ENCODE peak calls at places on chromosomes 11 and 22, in four cellular contexts. V is RCC 7860; E is stimulated activated CD4-positive, alpha-beta T cell treated with anti-CD3 and anti-CD28 coated beads, TNF-alpha, amount 100 ng/mL, for 1 hour; N is NCI-H1092 treated with DMSO at 0.1 percent for 48 hours. U is an unnamed sample.

GRCh38 chr11:75277211-75277805 is 36.7 kb downstream of the TPBGL start:
- DNase-seq in E (no peak), N (no peak), V (no peak), U (no peak)

GRCh38 chr11:1375161-1375954 is 14.4 kb upstream of the BRSK2 start:
- DNase-seq in V (no peak), N (no peak), E (no peak), U (no peak)

GRCh38 chr11:59669611-59670009 is 773 bp upstream of the PATL1 start:
- DNase-seq in E (no peak), V (no peak), N (no peak), U (no peak)

GRCh38 chr22:50697667-50698506 is 25.3 kb downstream of the SHANK3 start:
- DNase-seq in N (no peak), E (no peak), V (no peak), U (no peak)

GRCh38 chr22:49934891-49935557 is 16.6 kb downstream of the CRELD2 start:
- DNase-seq in N (no peak), E (peak), V (peak), U (peak)

GRCh38 chr11:34825670-34826383 is 90.4 kb downstream of the APIP start:
- DNase-seq in E (no peak), V (no peak), N (no peak), U (no peak)

GRCh38 chr11:113470233-113470632 is 5.0 kb downstream of the DRD2 start:
- DNase-seq in N (no peak), V (no peak), E (no peak), U (no peak)

GRCh38 chr11:114137838-114138237 is 78.3 kb downstream of the ZBTB16 start:
- DNase-seq in E (no peak), V (no peak), N (no peak), U (no peak)

GRCh38 chr11:36296925-36297604 is 977 bp downstream of the PRR5L start:
- DNase-seq in N (no peak), V (no peak), E (no peak), U (no peak)

GRCh38 chr11:92569717-92570116 is 345.1 kb downstream of the FAT3 start:
- DNase-seq in V (no peak), E (no peak), N (no peak), U (no peak)

GRCh38 chr11:6202036-6202435 is 3.0 kb downstream of the OR52W1 start:
- DNase-seq in V (no peak), E (no peak), N (no peak), U (no peak)

GRCh38 chr11:69368119-69368880 is 74.3 kb downstream of the MYEOV start:
- DNase-seq in N (no peak), E (no peak), V (no peak), U (no peak)

GRCh38 chr11:61679893-61680621 is at the start of gene DAGLA:
- DNase-seq in E (peak), N (peak), V (peak), U (peak)

GRCh38 chr11:61357233-61357893 is 4.3 kb downstream of the CYB561A3 start:
- DNase-seq in N (no peak), E (no peak), V (no peak), U (peak)

GRCh38 chr11:126146454-126147192 is 64.8 kb downstream of the RPUSD4 start:
- DNase-seq in V (peak), N (peak), E (no peak), U (no peak)

GRCh38 chr11:131534031-131534430 is 163.6 kb downstream of the NTM start:
- DNase-seq in N (no peak), V (no peak), E (no peak), U (no peak)